ENCODE peak calls at places on chromosomes 5 and 9, in four cellular contexts. One of them, this sample, is unnamed.

GRCh38 chr9:84261082-84261746 is 79.3 kb downstream of the SLC28A3 start:
- DNase-seq in retinal pigment epithelial cell: no peak
- DNase-seq in mesothelial cell of epicardium: peak
- DNase-seq in GM13977: peak
- DNase-seq in this sample: peak

GRCh38 chr5:93578179-93578812 is 2.7 kb downstream of the NR2F1-AS1 start:
- DNase-seq in retinal pigment epithelial cell: no peak
- DNase-seq in mesothelial cell of epicardium: peak
- DNase-seq in GM13977: peak
- DNase-seq in this sample: no peak

GRCh38 chr9:93365427-93366118 is 85.9 kb upstream of the FAM120A start:
- DNase-seq in retinal pigment epithelial cell: no peak
- DNase-seq in mesothelial cell of epicardium: no peak
- DNase-seq in GM13977: no peak
- DNase-seq in this sample: no peak

GRCh38 chr9:2022560-2022959 is 7.4 kb downstream of the SMARCA2 start:
- DNase-seq in retinal pigment epithelial cell: no peak
- DNase-seq in mesothelial cell of epicardium: no peak
- DNase-seq in GM13977: no peak
- DNase-seq in this sample: no peak

GRCh38 chr5:170216262-170216864 is 16.4 kb upstream of the C5orf58 start:
- DNase-seq in retinal pigment epithelial cell: peak
- DNase-seq in mesothelial cell of epicardium: no peak
- DNase-seq in GM13977: no peak
- DNase-seq in this sample: no peak

GRCh38 chr9:117687532-117687931 is 16.7 kb upstream of the TLR4 start:
- DNase-seq in retinal pigment epithelial cell: no peak
- DNase-seq in mesothelial cell of epicardium: no peak
- DNase-seq in GM13977: no peak
- DNase-seq in this sample: no peak

GRCh38 chr5:93512799-93513198 is 68.2 kb downstream of the NR2F1-AS1 start:
- DNase-seq in retinal pigment epithelial cell: no peak
- DNase-seq in mesothelial cell of epicardium: no peak
- DNase-seq in GM13977: no peak
- DNase-seq in this sample: no peak

GRCh38 chr5:134529460-134529859 is 4.0 kb downstream of the JADE2 start:
- DNase-seq in retinal pigment epithelial cell: no peak
- DNase-seq in mesothelial cell of epicardium: no peak
- DNase-seq in GM13977: no peak
- DNase-seq in this sample: no peak

GRCh38 chr5:6674421-6674820 is 38.8 kb upstream of the TENT4A start:
- DNase-seq in retinal pigment epithelial cell: no peak
- DNase-seq in mesothelial cell of epicardium: no peak
- DNase-seq in GM13977: no peak
- DNase-seq in this sample: no peak

DNA sequence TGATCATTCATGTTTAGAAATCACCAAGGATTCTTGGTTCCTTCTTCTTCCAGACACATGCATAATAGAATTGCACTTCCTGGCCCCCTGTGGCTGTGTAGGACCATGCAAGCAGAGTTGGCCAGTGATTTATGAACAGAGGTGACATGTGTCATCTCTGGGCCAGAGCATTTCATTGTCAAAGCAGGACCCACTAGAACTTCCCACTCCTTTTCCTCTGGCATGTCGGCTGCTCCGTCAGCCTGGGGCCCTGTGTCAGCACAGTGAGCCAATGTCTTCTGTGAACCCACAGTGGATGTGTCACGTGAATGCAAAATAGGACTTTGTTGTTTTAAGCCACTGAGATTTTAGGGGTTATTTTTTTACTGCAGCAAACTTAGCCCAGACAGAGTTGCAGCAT is 59.1 kb downstream of the HSD17B3 start:
- DNase-seq in retinal pigment epithelial cell: no peak
- DNase-seq in mesothelial cell of epicardium: no peak
- DNase-seq in GM13977: no peak
- DNase-seq in this sample: no peak
- TF ChIP-seq CTCF in retinal pigment epithelial cell: no peak
- TF ChIP-seq CTCF in mesothelial cell of epicardium: no peak
- TF ChIP-seq CTCF in GM13977: no peak
- TF ChIP-seq CTCF in this sample: no peak

GRCh38 chr9:111037744-111038335 is 430 bp downstream of the LPAR1 start:
- DNase-seq in retinal pigment epithelial cell: no peak
- DNase-seq in mesothelial cell of epicardium: peak
- DNase-seq in GM13977: peak
- DNase-seq in this sample: no peak
- TF ChIP-seq CTCF in retinal pigment epithelial cell: no peak
- TF ChIP-seq CTCF in mesothelial cell of epicardium: no peak
- TF ChIP-seq CTCF in GM13977: peak
- TF ChIP-seq CTCF in this sample: no peak

DNA sequence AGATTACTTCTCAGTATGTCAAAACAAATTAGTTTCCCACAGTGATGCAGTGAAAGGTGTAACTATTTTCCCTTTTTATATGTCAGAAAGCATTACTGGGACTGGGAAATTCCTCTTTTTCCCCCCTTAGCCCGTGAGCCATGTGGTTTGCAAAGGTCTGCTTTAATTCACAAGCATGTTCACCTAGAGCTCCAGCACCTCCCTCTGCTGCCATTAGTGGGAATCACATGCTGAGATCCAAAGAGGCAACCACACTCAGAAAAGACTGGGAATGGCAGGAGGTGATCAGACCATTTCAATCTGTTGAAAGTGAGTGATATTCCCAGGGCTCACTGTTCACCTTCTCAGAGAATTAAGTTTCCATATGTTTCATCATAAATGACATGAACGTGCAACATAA is 703.7 kb upstream of the WWC1 start:
- DNase-seq in retinal pigment epithelial cell: no peak
- DNase-seq in mesothelial cell of epicardium: no peak
- DNase-seq in GM13977: no peak
- DNase-seq in this sample: no peak
- TF ChIP-seq CTCF in retinal pigment epithelial cell: peak
- TF ChIP-seq CTCF in mesothelial cell of epicardium: peak
- TF ChIP-seq CTCF in GM13977: peak
- TF ChIP-seq CTCF in this sample: no peak

GRCh38 chr5:142211013-142211412 is 102.4 kb downstream of the NDFIP1 start:
- DNase-seq in retinal pigment epithelial cell: no peak
- DNase-seq in mesothelial cell of epicardium: no peak
- DNase-seq in GM13977: no peak
- DNase-seq in this sample: no peak

GRCh38 chr5:142211918-142212317 is 103.3 kb downstream of the NDFIP1 start:
- DNase-seq in retinal pigment epithelial cell: no peak
- DNase-seq in mesothelial cell of epicardium: no peak
- DNase-seq in GM13977: no peak
- DNase-seq in this sample: no peak

GRCh38 chr5:142213077-142213476 is 104.5 kb downstream of the NDFIP1 start:
- DNase-seq in retinal pigment epithelial cell: no peak
- DNase-seq in mesothelial cell of epicardium: no peak
- DNase-seq in GM13977: no peak
- DNase-seq in this sample: no peak

GRCh38 chr5:142208777-142209312 is 100.3 kb downstream of the NDFIP1 start:
- DNase-seq in retinal pigment epithelial cell: no peak
- DNase-seq in mesothelial cell of epicardium: no peak
- DNase-seq in GM13977: no peak
- DNase-seq in this sample: no peak

DNA sequence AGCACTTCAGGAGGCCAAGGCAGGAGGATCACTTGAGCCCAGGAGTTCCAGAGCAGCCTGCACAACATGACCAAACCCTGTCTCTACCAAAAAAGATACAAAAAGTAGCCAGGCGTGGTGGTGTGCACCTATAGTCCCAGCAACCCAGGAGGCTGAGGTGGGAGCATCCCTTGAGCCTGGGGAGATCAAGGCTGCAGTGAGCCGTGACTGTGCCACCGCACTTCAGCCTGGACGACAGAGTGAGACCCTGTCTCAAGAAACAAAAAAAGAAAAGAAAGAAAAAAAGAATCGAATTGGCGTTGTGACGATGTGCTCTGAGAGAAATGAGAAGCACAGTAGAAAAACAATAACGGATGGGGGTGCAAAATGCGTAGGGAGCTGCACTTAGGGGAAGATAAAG is 101.4 kb downstream of the NDFIP1 start:
- DNase-seq in retinal pigment epithelial cell: no peak
- DNase-seq in mesothelial cell of epicardium: no peak
- DNase-seq in GM13977: no peak
- DNase-seq in this sample: no peak
- TF ChIP-seq CTCF in retinal pigment epithelial cell: no peak
- TF ChIP-seq CTCF in mesothelial cell of epicardium: no peak
- TF ChIP-seq CTCF in GM13977: no peak
- TF ChIP-seq CTCF in this sample: no peak

GRCh38 chr5:77970891-77971290 is 194.8 kb upstream of the TBCA start:
- DNase-seq in retinal pigment epithelial cell: no peak
- DNase-seq in mesothelial cell of epicardium: no peak
- DNase-seq in GM13977: no peak
- DNase-seq in this sample: no peak

GRCh38 chr5:77971965-77972544 is 195.9 kb upstream of the TBCA start:
- DNase-seq in retinal pigment epithelial cell: no peak
- DNase-seq in mesothelial cell of epicardium: no peak
- DNase-seq in GM13977: peak
- DNase-seq in this sample: no peak

GRCh38 chr5:77974576-77974975 is 198.4 kb upstream of the TBCA start:
- DNase-seq in retinal pigment epithelial cell: no peak
- DNase-seq in mesothelial cell of epicardium: no peak
- DNase-seq in GM13977: no peak
- DNase-seq in this sample: no peak

GRCh38 chr5:77973253-77973609 is 197.1 kb upstream of the TBCA start:
- DNase-seq in retinal pigment epithelial cell: no peak
- DNase-seq in mesothelial cell of epicardium: no peak
- DNase-seq in GM13977: no peak
- DNase-seq in this sample: no peak

GRCh38 chr5:77972545-77973252 is 196.6 kb upstream of the TBCA start:
- DNase-seq in retinal pigment epithelial cell: no peak
- DNase-seq in mesothelial cell of epicardium: peak
- DNase-seq in GM13977: peak
- DNase-seq in this sample: peak
- TF ChIP-seq CTCF in retinal pigment epithelial cell: peak
- TF ChIP-seq CTCF in mesothelial cell of epicardium: no peak
- TF ChIP-seq CTCF in GM13977: peak
- TF ChIP-seq CTCF in this sample: no peak

GRCh38 chr5:73564644-73565165 is 734 bp downstream of the ANKRA2 start:
- DNase-seq in retinal pigment epithelial cell: no peak
- DNase-seq in mesothelial cell of epicardium: no peak
- DNase-seq in GM13977: no peak
- DNase-seq in this sample: no peak

GRCh38 chr5:73564018-73564417 is 1.4 kb downstream of the ANKRA2 start:
- DNase-seq in retinal pigment epithelial cell: no peak
- DNase-seq in mesothelial cell of epicardium: no peak
- DNase-seq in GM13977: no peak
- DNase-seq in this sample: no peak

DNA sequence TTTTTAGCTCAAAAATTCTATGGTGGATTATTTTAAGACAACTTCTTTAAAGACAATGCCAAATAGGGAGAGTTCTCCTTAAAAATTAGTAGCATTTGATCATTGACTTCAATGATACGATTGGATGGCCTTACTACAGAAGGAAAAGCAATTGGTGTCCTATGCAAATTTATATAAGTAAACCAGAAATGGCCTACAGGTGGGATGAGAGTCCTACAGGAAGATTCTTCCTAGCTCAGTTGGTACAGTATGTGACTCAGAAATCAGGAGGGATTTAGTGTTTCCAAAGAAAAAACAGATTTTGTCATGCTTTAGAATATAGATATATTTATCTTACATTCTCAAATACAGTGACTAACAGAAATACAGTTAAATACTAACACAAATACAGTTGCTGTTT is 6.5 kb downstream of the ANKRA2 start:
- DNase-seq in retinal pigment epithelial cell: no peak
- DNase-seq in mesothelial cell of epicardium: no peak
- DNase-seq in GM13977: no peak
- DNase-seq in this sample: no peak
- TF ChIP-seq CTCF in retinal pigment epithelial cell: no peak
- TF ChIP-seq CTCF in mesothelial cell of epicardium: no peak
- TF ChIP-seq CTCF in GM13977: no peak
- TF ChIP-seq CTCF in this sample: no peak

GRCh38 chr5:9835121-9835770 is 205.1 kb upstream of the TAS2R1 start:
- DNase-seq in retinal pigment epithelial cell: no peak
- DNase-seq in mesothelial cell of epicardium: no peak
- DNase-seq in GM13977: no peak
- DNase-seq in this sample: no peak
- TF ChIP-seq CTCF in retinal pigment epithelial cell: peak
- TF ChIP-seq CTCF in mesothelial cell of epicardium: no peak
- TF ChIP-seq CTCF in GM13977: no peak
- TF ChIP-seq CTCF in this sample: no peak

GRCh38 chr9:79952401-79952800 is 380.6 kb downstream of the TLE4 start:
- DNase-seq in retinal pigment epithelial cell: no peak
- DNase-seq in mesothelial cell of epicardium: no peak
- DNase-seq in GM13977: no peak
- DNase-seq in this sample: no peak

GRCh38 chr9:79953908-79954307 is 382.1 kb downstream of the TLE4 start:
- DNase-seq in retinal pigment epithelial cell: no peak
- DNase-seq in mesothelial cell of epicardium: no peak
- DNase-seq in GM13977: no peak
- DNase-seq in this sample: no peak

GRCh38 chr9:79955300-79955699 is 383.5 kb downstream of the TLE4 start:
- DNase-seq in retinal pigment epithelial cell: no peak
- DNase-seq in mesothelial cell of epicardium: no peak
- DNase-seq in GM13977: no peak
- DNase-seq in this sample: no peak
- TF ChIP-seq CTCF in retinal pigment epithelial cell: no peak
- TF ChIP-seq CTCF in mesothelial cell of epicardium: no peak
- TF ChIP-seq CTCF in GM13977: peak
- TF ChIP-seq CTCF in this sample: no peak

GRCh38 chr5:42745856-42746255 is 10.8 kb upstream of the CCDC152 start:
- DNase-seq in retinal pigment epithelial cell: no peak
- DNase-seq in mesothelial cell of epicardium: no peak
- DNase-seq in GM13977: no peak
- DNase-seq in this sample: no peak

GRCh38 chr5:42740920-42741319 is 15.7 kb upstream of the CCDC152 start:
- DNase-seq in retinal pigment epithelial cell: no peak
- DNase-seq in mesothelial cell of epicardium: no peak
- DNase-seq in GM13977: no peak
- DNase-seq in this sample: no peak

GRCh38 chr5:42750507-42750906 is 6.1 kb upstream of the CCDC152 start:
- DNase-seq in retinal pigment epithelial cell: no peak
- DNase-seq in mesothelial cell of epicardium: no peak
- DNase-seq in GM13977: no peak
- DNase-seq in this sample: no peak

GRCh38 chr5:42749020-42749419 is 7.6 kb upstream of the CCDC152 start:
- DNase-seq in retinal pigment epithelial cell: no peak
- DNase-seq in mesothelial cell of epicardium: no peak
- DNase-seq in GM13977: no peak
- DNase-seq in this sample: no peak

GRCh38 chr5:42745426-42745825 is 11.2 kb upstream of the CCDC152 start:
- DNase-seq in retinal pigment epithelial cell: no peak
- DNase-seq in mesothelial cell of epicardium: no peak
- DNase-seq in GM13977: no peak
- DNase-seq in this sample: no peak
- TF ChIP-seq CTCF in retinal pigment epithelial cell: peak
- TF ChIP-seq CTCF in mesothelial cell of epicardium: peak
- TF ChIP-seq CTCF in GM13977: peak
- TF ChIP-seq CTCF in this sample: no peak

GRCh38 chr9:120713257-120714087 is 798 bp downstream of the MEGF9 start:
- DNase-seq in retinal pigment epithelial cell: no peak
- DNase-seq in mesothelial cell of epicardium: peak
- DNase-seq in GM13977: peak
- DNase-seq in this sample: peak

GRCh38 chr9:120712539-120713031 is 1.7 kb downstream of the MEGF9 start:
- DNase-seq in retinal pigment epithelial cell: no peak
- DNase-seq in mesothelial cell of epicardium: no peak
- DNase-seq in GM13977: no peak
- DNase-seq in this sample: no peak

GRCh38 chr9:120711841-120712538 is 2.3 kb downstream of the MEGF9 start:
- DNase-seq in retinal pigment epithelial cell: no peak
- DNase-seq in mesothelial cell of epicardium: no peak
- DNase-seq in GM13977: no peak
- DNase-seq in this sample: no peak

GRCh38 chr9:120710110-120710981 is 3.9 kb downstream of the MEGF9 start:
- DNase-seq in retinal pigment epithelial cell: no peak
- DNase-seq in mesothelial cell of epicardium: no peak
- DNase-seq in GM13977: no peak
- DNase-seq in this sample: no peak

GRCh38 chr9:120711354-120711753 is 2.9 kb downstream of the MEGF9 start:
- DNase-seq in retinal pigment epithelial cell: no peak
- DNase-seq in mesothelial cell of epicardium: no peak
- DNase-seq in GM13977: no peak
- DNase-seq in this sample: no peak
- TF ChIP-seq CTCF in retinal pigment epithelial cell: no peak
- TF ChIP-seq CTCF in mesothelial cell of epicardium: no peak
- TF ChIP-seq CTCF in GM13977: no peak
- TF ChIP-seq CTCF in this sample: no peak